ENCODE peak calls at places on chromosomes 3 and 15, in six cellular contexts. One of them, this sample, is unnamed.

GRCh38 chr15:65089206-65089824 is 12.8 kb downstream of the KBTBD13 start:
- DNase-seq in adrenal gland: peak; percentile 71
- DNase-seq in erythroblast: no peak
- DNase-seq in breast epithelium: no peak
- DNase-seq in gastrocnemius medialis: no peak
- DNase-seq in body of pancreas: no peak
- DNase-seq in this sample: no peak

GRCh38 chr3:42557849-42558248 is 23.9 kb downstream of the SEC22C start:
- DNase-seq in gastrocnemius medialis: no peak
- DNase-seq in breast epithelium: no peak
- DNase-seq in erythroblast: peak; percentile 10
- DNase-seq in body of pancreas: no peak
- DNase-seq in adrenal gland: no peak
- DNase-seq in this sample: no peak

GRCh38 chr15:73741401-73741836 is 11.7 kb downstream of the INSYN1 start:
- DNase-seq in breast epithelium: no peak
- DNase-seq in gastrocnemius medialis: no peak
- DNase-seq in body of pancreas: no peak
- DNase-seq in adrenal gland: no peak
- DNase-seq in erythroblast: no peak
- DNase-seq in this sample: no peak

GRCh38 chr15:39629376-39629775 is 48.5 kb downstream of the THBS1 start:
- DNase-seq in erythroblast: no peak
- DNase-seq in adrenal gland: no peak
- DNase-seq in body of pancreas: no peak
- DNase-seq in gastrocnemius medialis: no peak
- DNase-seq in breast epithelium: no peak
- DNase-seq in this sample: peak; percentile 32

GRCh38 chr3:138082085-138082991 is 33.1 kb downstream of the DZIP1L start:
- DNase-seq in adrenal gland: no peak
- DNase-seq in gastrocnemius medialis: no peak
- DNase-seq in breast epithelium: no peak
- DNase-seq in body of pancreas: no peak
- DNase-seq in erythroblast: no peak
- DNase-seq in this sample: peak; percentile 31

GRCh38 chr15:78179906-78180305 is 30.7 kb downstream of the IDH3A start:
- DNase-seq in body of pancreas: no peak
- DNase-seq in gastrocnemius medialis: no peak
- DNase-seq in adrenal gland: no peak
- DNase-seq in breast epithelium: no peak
- DNase-seq in erythroblast: no peak
- DNase-seq in this sample: no peak

GRCh38 chr3:113660901-113661300 is 35.5 kb downstream of the USF3 start:
- DNase-seq in adrenal gland: no peak
- DNase-seq in gastrocnemius medialis: peak; percentile 76
- DNase-seq in erythroblast: no peak
- DNase-seq in body of pancreas: peak; percentile 52
- DNase-seq in breast epithelium: no peak
- DNase-seq in this sample: no peak

GRCh38 chr3:59245879-59246501 is 196.2 kb upstream of the CFAP20DC start:
- DNase-seq in body of pancreas: no peak
- DNase-seq in adrenal gland: no peak
- DNase-seq in erythroblast: no peak
- DNase-seq in breast epithelium: no peak
- DNase-seq in gastrocnemius medialis: no peak
- DNase-seq in this sample: peak; percentile 18

GRCh38 chr3:125212096-125212508 is 446 bp downstream of the SLC12A8 start:
- DNase-seq in body of pancreas: peak; percentile 55
- DNase-seq in adrenal gland: no peak
- DNase-seq in erythroblast: no peak
- DNase-seq in gastrocnemius medialis: no peak
- DNase-seq in breast epithelium: no peak
- DNase-seq in this sample: no peak

GRCh38 chr15:30794388-30794787 is 109.3 kb upstream of the FAN1 start:
- DNase-seq in gastrocnemius medialis: no peak
- DNase-seq in body of pancreas: no peak
- DNase-seq in erythroblast: no peak
- DNase-seq in adrenal gland: no peak
- DNase-seq in breast epithelium: no peak
- DNase-seq in this sample: no peak

GRCh38 chr3:47001731-47002489 is 22.4 kb downstream of the NBEAL2 start:
- DNase-seq in gastrocnemius medialis: no peak
- DNase-seq in breast epithelium: no peak
- DNase-seq in body of pancreas: no peak
- DNase-seq in erythroblast: no peak
- DNase-seq in adrenal gland: no peak
- DNase-seq in this sample: no peak

GRCh38 chr3:33636125-33636855 is 81.8 kb downstream of the CLASP2 start:
- DNase-seq in breast epithelium: no peak
- DNase-seq in adrenal gland: no peak
- DNase-seq in erythroblast: peak; percentile 59
- DNase-seq in gastrocnemius medialis: no peak
- DNase-seq in body of pancreas: peak; percentile 15
- DNase-seq in this sample: no peak

GRCh38 chr15:98889930-98890695 is 117.5 kb downstream of the PGPEP1L start:
- DNase-seq in body of pancreas: no peak
- DNase-seq in gastrocnemius medialis: no peak
- DNase-seq in breast epithelium: no peak
- DNase-seq in erythroblast: no peak
- DNase-seq in adrenal gland: no peak
- DNase-seq in this sample: no peak
- TF ChIP-seq POLR2A in body of pancreas: no peak
- TF ChIP-seq POLR2A in gastrocnemius medialis: no peak
- TF ChIP-seq POLR2A in breast epithelium: no peak
- TF ChIP-seq POLR2A in erythroblast: no peak
- TF ChIP-seq POLR2A in adrenal gland: no peak
- TF ChIP-seq POLR2A in this sample: no peak

DNA sequence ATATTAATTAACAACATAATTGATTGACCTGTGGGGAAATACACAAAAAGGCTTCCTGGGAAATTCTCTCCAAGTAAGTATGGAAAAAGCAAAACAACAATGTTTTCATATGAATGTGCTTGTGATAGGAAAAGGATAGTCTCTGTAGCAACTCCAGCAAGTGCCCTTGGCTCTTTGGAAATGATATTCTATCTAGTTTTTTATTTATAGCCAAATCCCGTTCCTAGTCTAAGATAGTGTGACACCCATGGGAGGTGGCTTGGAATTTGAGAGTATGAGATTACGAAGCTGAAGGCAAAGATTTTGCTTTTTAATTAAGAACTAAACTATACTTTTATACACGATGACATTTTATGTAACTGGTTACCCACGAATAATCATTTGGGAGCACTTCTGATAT is 119.9 kb downstream of the PDZRN3 start:
- DNase-seq in erythroblast: no peak
- DNase-seq in gastrocnemius medialis: no peak
- DNase-seq in adrenal gland: no peak
- DNase-seq in body of pancreas: no peak
- DNase-seq in breast epithelium: no peak
- DNase-seq in this sample: no peak
- TF ChIP-seq POLR2A in erythroblast: no peak
- TF ChIP-seq POLR2A in gastrocnemius medialis: no peak
- TF ChIP-seq POLR2A in adrenal gland: no peak
- TF ChIP-seq POLR2A in body of pancreas: no peak
- TF ChIP-seq POLR2A in breast epithelium: no peak
- TF ChIP-seq POLR2A in this sample: no peak

GRCh38 chr3:150763841-150764483 is 993 bp upstream of the SIAH2 start:
- DNase-seq in body of pancreas: peak; percentile 81
- DNase-seq in breast epithelium: peak; percentile 65
- DNase-seq in adrenal gland: peak; percentile 77
- DNase-seq in erythroblast: peak; percentile 84
- DNase-seq in gastrocnemius medialis: peak; percentile 46
- DNase-seq in this sample: no peak

GRCh38 chr3:150761831-150762661 is 923 bp downstream of the SIAH2 start:
- DNase-seq in erythroblast: peak; percentile 67
- DNase-seq in body of pancreas: peak; percentile 72
- DNase-seq in gastrocnemius medialis: peak; percentile 69
- DNase-seq in breast epithelium: no peak
- DNase-seq in adrenal gland: peak; percentile 74
- DNase-seq in this sample: peak; percentile 55

GRCh38 chr3:150762662-150763121 is 277 bp downstream of the SIAH2 start:
- DNase-seq in erythroblast: no peak
- DNase-seq in gastrocnemius medialis: no peak
- DNase-seq in adrenal gland: no peak
- DNase-seq in breast epithelium: no peak
- DNase-seq in body of pancreas: no peak
- DNase-seq in this sample: no peak

GRCh38 chr3:150764607-150765366 is 1.8 kb upstream of the SIAH2 start:
- DNase-seq in breast epithelium: no peak
- DNase-seq in erythroblast: peak; percentile 40
- DNase-seq in adrenal gland: no peak
- DNase-seq in body of pancreas: no peak
- DNase-seq in gastrocnemius medialis: no peak
- DNase-seq in this sample: no peak

DNA sequence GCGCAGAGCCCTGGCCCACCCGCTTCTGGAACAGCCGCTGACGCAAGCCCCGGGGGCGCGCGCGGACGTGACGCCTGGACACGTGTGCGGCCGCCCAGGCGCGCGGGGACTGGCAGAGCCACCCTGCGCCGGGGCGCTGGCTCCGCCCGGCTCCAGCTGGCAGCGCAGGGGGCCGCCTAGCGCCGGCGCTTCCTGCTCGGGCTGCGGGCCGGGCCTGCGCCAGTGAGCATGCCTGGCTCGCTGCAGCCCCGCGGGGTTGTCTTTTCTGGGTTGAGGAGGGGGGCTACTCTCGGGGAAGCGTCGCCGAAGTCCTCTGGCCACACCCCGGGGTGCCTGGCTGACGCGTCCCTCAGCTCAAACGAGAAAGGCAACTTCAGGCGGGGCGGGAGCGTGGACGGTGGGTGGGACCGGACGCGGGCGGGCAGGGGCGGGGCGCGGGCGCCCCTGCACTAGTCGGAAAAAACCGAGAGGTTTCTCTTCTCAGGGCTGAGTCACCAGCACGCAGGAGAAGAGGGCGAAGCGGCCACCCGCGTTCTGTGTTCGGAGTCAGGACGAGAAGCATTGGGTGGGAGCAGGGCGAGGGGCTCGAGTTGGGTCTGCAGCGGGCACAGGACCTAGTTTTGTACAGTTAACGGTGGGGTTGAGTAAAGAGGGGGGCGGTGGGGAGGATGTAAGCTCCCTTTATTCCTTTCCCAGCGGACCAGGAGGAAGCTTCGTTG is at the start of gene SIAH2:
- DNase-seq in erythroblast: peak; percentile 95
- DNase-seq in gastrocnemius medialis: peak; percentile 88
- DNase-seq in body of pancreas: peak; percentile 94
- DNase-seq in breast epithelium: peak; percentile 90
- DNase-seq in adrenal gland: peak; percentile 96
- DNase-seq in this sample: peak; percentile 85
- TF ChIP-seq POLR2A in erythroblast: peak; percentile 94
- TF ChIP-seq POLR2A in gastrocnemius medialis: peak; percentile 87
- TF ChIP-seq POLR2A in body of pancreas: peak; percentile 96
- TF ChIP-seq POLR2A in breast epithelium: peak; percentile 54
- TF ChIP-seq POLR2A in adrenal gland: peak; percentile 20
- TF ChIP-seq POLR2A in this sample: peak; percentile 87

GRCh38 chr3:52297242-52298146 is 9.9 kb downstream of the GLYCTK start:
- DNase-seq in adrenal gland: no peak
- DNase-seq in body of pancreas: no peak
- DNase-seq in gastrocnemius medialis: no peak
- DNase-seq in erythroblast: no peak
- DNase-seq in breast epithelium: no peak
- DNase-seq in this sample: no peak
- TF ChIP-seq POLR2A in adrenal gland: no peak
- TF ChIP-seq POLR2A in body of pancreas: no peak
- TF ChIP-seq POLR2A in gastrocnemius medialis: no peak
- TF ChIP-seq POLR2A in erythroblast: no peak
- TF ChIP-seq POLR2A in breast epithelium: no peak
- TF ChIP-seq POLR2A in this sample: no peak

GRCh38 chr3:105800320-105800719 is 68.5 kb downstream of the CBLB start:
- DNase-seq in erythroblast: peak; percentile 2
- DNase-seq in body of pancreas: no peak
- DNase-seq in breast epithelium: no peak
- DNase-seq in gastrocnemius medialis: no peak
- DNase-seq in adrenal gland: no peak
- DNase-seq in this sample: no peak

GRCh38 chr3:105801397-105801796 is 67.4 kb downstream of the CBLB start:
- DNase-seq in gastrocnemius medialis: no peak
- DNase-seq in breast epithelium: no peak
- DNase-seq in adrenal gland: no peak
- DNase-seq in body of pancreas: no peak
- DNase-seq in erythroblast: no peak
- DNase-seq in this sample: no peak

GRCh38 chr3:105793040-105793439 is 75.8 kb downstream of the CBLB start:
- DNase-seq in body of pancreas: no peak
- DNase-seq in adrenal gland: no peak
- DNase-seq in gastrocnemius medialis: no peak
- DNase-seq in breast epithelium: no peak
- DNase-seq in erythroblast: no peak
- DNase-seq in this sample: no peak

GRCh38 chr3:105802073-105802706 is 66.6 kb downstream of the CBLB start:
- DNase-seq in breast epithelium: no peak
- DNase-seq in adrenal gland: no peak
- DNase-seq in gastrocnemius medialis: no peak
- DNase-seq in body of pancreas: no peak
- DNase-seq in erythroblast: no peak
- DNase-seq in this sample: no peak

GRCh38 chr3:105798381-105798934 is 70.4 kb downstream of the CBLB start:
- DNase-seq in gastrocnemius medialis: no peak
- DNase-seq in erythroblast: peak; percentile 19
- DNase-seq in breast epithelium: no peak
- DNase-seq in body of pancreas: no peak
- DNase-seq in adrenal gland: no peak
- DNase-seq in this sample: no peak
- TF ChIP-seq POLR2A in gastrocnemius medialis: no peak
- TF ChIP-seq POLR2A in erythroblast: no peak
- TF ChIP-seq POLR2A in breast epithelium: no peak
- TF ChIP-seq POLR2A in body of pancreas: no peak
- TF ChIP-seq POLR2A in adrenal gland: no peak
- TF ChIP-seq POLR2A in this sample: no peak

This sample was measured in H54.